ENCODE peak calls at places on chromosomes 11 and 22, in eight cellular contexts. One of them, this sample, is unnamed.

GRCh38 chr22:25404923-25405853 is 159.3 kb upstream of the GRK3 start:
- DNase-seq in sigmoid colon: peak
- DNase-seq in activated CD8-positive, alpha-beta T cell treated with anti-CD3 and anti-CD28 coated beads for 36 hours: peak
- DNase-seq in endothelial cell: peak
- DNase-seq in testis: peak
- DNase-seq in AG09319: peak
- DNase-seq in RWPE1: peak
- DNase-seq in HL-60: peak
- DNase-seq in this sample: no peak

GRCh38 chr11:2775626-2776350 is 76.0 kb upstream of the KCNQ1OT1 start:
- DNase-seq in HL-60: no peak
- DNase-seq in testis: peak
- DNase-seq in activated CD8-positive, alpha-beta T cell treated with anti-CD3 and anti-CD28 coated beads for 36 hours: no peak
- DNase-seq in sigmoid colon: peak
- DNase-seq in AG09319: no peak
- DNase-seq in RWPE1: no peak
- DNase-seq in endothelial cell: peak
- DNase-seq in this sample: peak

GRCh38 chr22:44780876-44781275 is 28.5 kb downstream of the ARHGAP8 start:
- DNase-seq in activated CD8-positive, alpha-beta T cell treated with anti-CD3 and anti-CD28 coated beads for 36 hours: no peak
- DNase-seq in endothelial cell: no peak
- DNase-seq in sigmoid colon: no peak
- DNase-seq in testis: no peak
- DNase-seq in AG09319: no peak
- DNase-seq in RWPE1: no peak
- DNase-seq in HL-60: no peak
- DNase-seq in this sample: no peak

GRCh38 chr11:124113890-124114289 is 1.4 kb upstream of the VWA5A start:
- DNase-seq in AG09319: no peak
- DNase-seq in HL-60: no peak
- DNase-seq in endothelial cell: no peak
- DNase-seq in activated CD8-positive, alpha-beta T cell treated with anti-CD3 and anti-CD28 coated beads for 36 hours: no peak
- DNase-seq in sigmoid colon: no peak
- DNase-seq in testis: no peak
- DNase-seq in RWPE1: no peak
- DNase-seq in this sample: no peak

GRCh38 chr11:6468712-6469495 is 4.8 kb downstream of the TRIM3 start:
- DNase-seq in testis: peak
- DNase-seq in endothelial cell: peak
- DNase-seq in RWPE1: peak
- DNase-seq in AG09319: peak
- DNase-seq in sigmoid colon: peak
- DNase-seq in HL-60: peak
- DNase-seq in activated CD8-positive, alpha-beta T cell treated with anti-CD3 and anti-CD28 coated beads for 36 hours: peak
- DNase-seq in this sample: peak

GRCh38 chr22:48955351-48956311 is 872.0 kb downstream of the BRD1 start:
- DNase-seq in RWPE1: no peak
- DNase-seq in sigmoid colon: no peak
- DNase-seq in activated CD8-positive, alpha-beta T cell treated with anti-CD3 and anti-CD28 coated beads for 36 hours: no peak
- DNase-seq in HL-60: no peak
- DNase-seq in endothelial cell: no peak
- DNase-seq in AG09319: no peak
- DNase-seq in testis: peak
- DNase-seq in this sample: peak

GRCh38 chr11:69439127-69439526 is 42.3 kb upstream of the LINC01488 start:
- DNase-seq in HL-60: no peak
- DNase-seq in endothelial cell: no peak
- DNase-seq in AG09319: no peak
- DNase-seq in activated CD8-positive, alpha-beta T cell treated with anti-CD3 and anti-CD28 coated beads for 36 hours: no peak
- DNase-seq in sigmoid colon: no peak
- DNase-seq in RWPE1: no peak
- DNase-seq in testis: no peak
- DNase-seq in this sample: no peak

GRCh38 chr11:75768112-75768908 is at the start of gene DGAT2:
- DNase-seq in sigmoid colon: peak
- DNase-seq in HL-60: peak
- DNase-seq in endothelial cell: peak
- DNase-seq in testis: peak
- DNase-seq in AG09319: no peak
- DNase-seq in activated CD8-positive, alpha-beta T cell treated with anti-CD3 and anti-CD28 coated beads for 36 hours: peak
- DNase-seq in RWPE1: peak
- DNase-seq in this sample: no peak

GRCh38 chr11:16392646-16393045 is 36.3 kb upstream of the SOX6 start:
- DNase-seq in AG09319: no peak
- DNase-seq in HL-60: no peak
- DNase-seq in sigmoid colon: no peak
- DNase-seq in testis: no peak
- DNase-seq in RWPE1: no peak
- DNase-seq in endothelial cell: no peak
- DNase-seq in activated CD8-positive, alpha-beta T cell treated with anti-CD3 and anti-CD28 coated beads for 36 hours: no peak
- DNase-seq in this sample: no peak

GRCh38 chr11:128520886-128521696 is 66.3 kb downstream of the ETS1 start:
- DNase-seq in HL-60: no peak
- DNase-seq in AG09319: no peak
- DNase-seq in endothelial cell: no peak
- DNase-seq in RWPE1: no peak
- DNase-seq in activated CD8-positive, alpha-beta T cell treated with anti-CD3 and anti-CD28 coated beads for 36 hours: peak
- DNase-seq in testis: no peak
- DNase-seq in sigmoid colon: no peak
- DNase-seq in this sample: no peak

GRCh38 chr11:84193706-84194105 is 907.5 kb upstream of the CCDC90B start:
- DNase-seq in endothelial cell: no peak
- DNase-seq in activated CD8-positive, alpha-beta T cell treated with anti-CD3 and anti-CD28 coated beads for 36 hours: no peak
- DNase-seq in RWPE1: no peak
- DNase-seq in AG09319: no peak
- DNase-seq in HL-60: no peak
- DNase-seq in sigmoid colon: no peak
- DNase-seq in testis: no peak
- DNase-seq in this sample: no peak

GRCh38 chr11:16604784-16605439 is 133.5 kb upstream of the C11orf58 start:
- DNase-seq in endothelial cell: peak
- DNase-seq in testis: peak
- DNase-seq in HL-60: peak
- DNase-seq in RWPE1: no peak
- DNase-seq in activated CD8-positive, alpha-beta T cell treated with anti-CD3 and anti-CD28 coated beads for 36 hours: peak
- DNase-seq in AG09319: no peak
- DNase-seq in sigmoid colon: peak
- DNase-seq in this sample: no peak

GRCh38 chr22:46029036-46029435 is 52.1 kb upstream of the WNT7B start:
- DNase-seq in sigmoid colon: no peak
- DNase-seq in HL-60: no peak
- DNase-seq in endothelial cell: no peak
- DNase-seq in RWPE1: no peak
- DNase-seq in activated CD8-positive, alpha-beta T cell treated with anti-CD3 and anti-CD28 coated beads for 36 hours: no peak
- DNase-seq in AG09319: no peak
- DNase-seq in testis: no peak
- DNase-seq in this sample: no peak

GRCh38 chr11:12275818-12276217 is 101.6 kb upstream of the PARVA start:
- DNase-seq in sigmoid colon: peak
- DNase-seq in activated CD8-positive, alpha-beta T cell treated with anti-CD3 and anti-CD28 coated beads for 36 hours: no peak
- DNase-seq in AG09319: no peak
- DNase-seq in endothelial cell: no peak
- DNase-seq in testis: no peak
- DNase-seq in RWPE1: no peak
- DNase-seq in HL-60: no peak
- DNase-seq in this sample: peak

GRCh38 chr11:27528711-27529110 is 22.1 kb upstream of the LIN7C start:
- DNase-seq in AG09319: no peak
- DNase-seq in endothelial cell: no peak
- DNase-seq in RWPE1: no peak
- DNase-seq in HL-60: no peak
- DNase-seq in activated CD8-positive, alpha-beta T cell treated with anti-CD3 and anti-CD28 coated beads for 36 hours: no peak
- DNase-seq in testis: no peak
- DNase-seq in sigmoid colon: no peak
- DNase-seq in this sample: no peak
- TF ChIP-seq CTCF in AG09319: no peak
- TF ChIP-seq CTCF in endothelial cell: no peak
- TF ChIP-seq CTCF in RWPE1: peak
- TF ChIP-seq CTCF in HL-60: no peak
- TF ChIP-seq CTCF in activated CD8-positive, alpha-beta T cell treated with anti-CD3 and anti-CD28 coated beads for 36 hours: no peak
- TF ChIP-seq CTCF in testis: no peak
- TF ChIP-seq CTCF in sigmoid colon: no peak
- TF ChIP-seq CTCF in this sample: no peak

GRCh38 chr11:61667684-61668320 is 12.4 kb upstream of the DAGLA start:
- DNase-seq in testis: no peak
- DNase-seq in AG09319: no peak
- DNase-seq in RWPE1: no peak
- DNase-seq in activated CD8-positive, alpha-beta T cell treated with anti-CD3 and anti-CD28 coated beads for 36 hours: no peak
- DNase-seq in sigmoid colon: no peak
- DNase-seq in HL-60: no peak
- DNase-seq in endothelial cell: no peak
- DNase-seq in this sample: no peak

GRCh38 chr11:61675826-61676225 is 4.4 kb upstream of the DAGLA start:
- DNase-seq in HL-60: no peak
- DNase-seq in endothelial cell: no peak
- DNase-seq in testis: no peak
- DNase-seq in RWPE1: no peak
- DNase-seq in AG09319: no peak
- DNase-seq in activated CD8-positive, alpha-beta T cell treated with anti-CD3 and anti-CD28 coated beads for 36 hours: no peak
- DNase-seq in sigmoid colon: no peak
- DNase-seq in this sample: no peak

GRCh38 chr11:61670626-61671025 is 9.6 kb upstream of the DAGLA start:
- DNase-seq in testis: no peak
- DNase-seq in HL-60: no peak
- DNase-seq in activated CD8-positive, alpha-beta T cell treated with anti-CD3 and anti-CD28 coated beads for 36 hours: no peak
- DNase-seq in endothelial cell: no peak
- DNase-seq in AG09319: no peak
- DNase-seq in RWPE1: no peak
- DNase-seq in sigmoid colon: no peak
- DNase-seq in this sample: no peak

GRCh38 chr11:61669417-61669816 is 10.8 kb upstream of the DAGLA start:
- DNase-seq in HL-60: no peak
- DNase-seq in activated CD8-positive, alpha-beta T cell treated with anti-CD3 and anti-CD28 coated beads for 36 hours: no peak
- DNase-seq in sigmoid colon: no peak
- DNase-seq in endothelial cell: no peak
- DNase-seq in RWPE1: no peak
- DNase-seq in AG09319: no peak
- DNase-seq in testis: no peak
- DNase-seq in this sample: no peak

GRCh38 chr11:61671527-61671926 is 8.7 kb upstream of the DAGLA start:
- DNase-seq in endothelial cell: peak
- DNase-seq in HL-60: peak
- DNase-seq in RWPE1: no peak
- DNase-seq in sigmoid colon: no peak
- DNase-seq in AG09319: no peak
- DNase-seq in testis: no peak
- DNase-seq in activated CD8-positive, alpha-beta T cell treated with anti-CD3 and anti-CD28 coated beads for 36 hours: no peak
- DNase-seq in this sample: no peak
- TF ChIP-seq CTCF in endothelial cell: peak
- TF ChIP-seq CTCF in HL-60: peak
- TF ChIP-seq CTCF in RWPE1: no peak
- TF ChIP-seq CTCF in sigmoid colon: no peak
- TF ChIP-seq CTCF in AG09319: no peak
- TF ChIP-seq CTCF in testis: no peak
- TF ChIP-seq CTCF in activated CD8-positive, alpha-beta T cell treated with anti-CD3 and anti-CD28 coated beads for 36 hours: no peak
- TF ChIP-seq CTCF in this sample: peak

GRCh38 chr11:119368121-119369034 is 13.1 kb downstream of the USP2 start:
- DNase-seq in testis: no peak
- DNase-seq in HL-60: no peak
- DNase-seq in sigmoid colon: peak
- DNase-seq in endothelial cell: no peak
- DNase-seq in AG09319: no peak
- DNase-seq in activated CD8-positive, alpha-beta T cell treated with anti-CD3 and anti-CD28 coated beads for 36 hours: no peak
- DNase-seq in RWPE1: peak
- DNase-seq in this sample: no peak

GRCh38 chr11:119365071-119365591 is 16.4 kb downstream of the USP2 start:
- DNase-seq in testis: no peak
- DNase-seq in endothelial cell: no peak
- DNase-seq in sigmoid colon: no peak
- DNase-seq in activated CD8-positive, alpha-beta T cell treated with anti-CD3 and anti-CD28 coated beads for 36 hours: no peak
- DNase-seq in RWPE1: no peak
- DNase-seq in HL-60: no peak
- DNase-seq in AG09319: no peak
- DNase-seq in this sample: no peak

GRCh38 chr11:119366690-119367620 is 14.5 kb downstream of the USP2 start:
- DNase-seq in testis: no peak
- DNase-seq in AG09319: no peak
- DNase-seq in sigmoid colon: no peak
- DNase-seq in activated CD8-positive, alpha-beta T cell treated with anti-CD3 and anti-CD28 coated beads for 36 hours: no peak
- DNase-seq in endothelial cell: no peak
- DNase-seq in RWPE1: no peak
- DNase-seq in HL-60: no peak
- DNase-seq in this sample: no peak

GRCh38 chr11:119369035-119369925 is 12.2 kb downstream of the USP2 start:
- DNase-seq in HL-60: no peak
- DNase-seq in testis: no peak
- DNase-seq in sigmoid colon: peak
- DNase-seq in activated CD8-positive, alpha-beta T cell treated with anti-CD3 and anti-CD28 coated beads for 36 hours: no peak
- DNase-seq in AG09319: no peak
- DNase-seq in endothelial cell: no peak
- DNase-seq in RWPE1: no peak
- DNase-seq in this sample: no peak

DNA sequence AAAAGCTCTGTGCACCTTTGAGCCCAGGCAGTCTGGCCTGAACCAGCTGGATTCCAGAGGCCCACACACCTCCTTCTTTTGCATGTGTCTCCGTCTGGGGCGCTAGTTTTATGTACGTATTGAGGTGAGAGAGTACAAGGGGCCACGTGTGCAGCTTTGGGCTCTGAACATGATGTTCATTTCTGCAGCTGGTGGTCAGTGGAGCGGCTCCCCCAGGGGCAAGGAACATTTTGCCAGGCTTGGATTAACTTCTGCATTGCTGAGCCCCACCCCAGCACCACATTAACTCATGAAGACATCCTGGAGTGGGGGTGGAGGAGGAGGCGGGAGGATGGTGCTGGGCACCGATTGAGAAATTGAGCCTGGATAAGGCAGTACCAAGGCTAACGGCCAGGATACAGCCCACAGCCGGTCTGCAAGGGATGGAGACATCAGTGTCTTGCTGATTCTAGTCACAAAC is 13.8 kb downstream of the USP2 start:
- DNase-seq in activated CD8-positive, alpha-beta T cell treated with anti-CD3 and anti-CD28 coated beads for 36 hours: no peak
- DNase-seq in RWPE1: peak
- DNase-seq in sigmoid colon: no peak
- DNase-seq in AG09319: no peak
- DNase-seq in testis: no peak
- DNase-seq in HL-60: peak
- DNase-seq in endothelial cell: no peak
- DNase-seq in this sample: no peak
- TF ChIP-seq CTCF in activated CD8-positive, alpha-beta T cell treated with anti-CD3 and anti-CD28 coated beads for 36 hours: no peak
- TF ChIP-seq CTCF in RWPE1: no peak
- TF ChIP-seq CTCF in sigmoid colon: no peak
- TF ChIP-seq CTCF in AG09319: no peak
- TF ChIP-seq CTCF in testis: no peak
- TF ChIP-seq CTCF in HL-60: no peak
- TF ChIP-seq CTCF in endothelial cell: no peak
- TF ChIP-seq CTCF in this sample: no peak

DNA sequence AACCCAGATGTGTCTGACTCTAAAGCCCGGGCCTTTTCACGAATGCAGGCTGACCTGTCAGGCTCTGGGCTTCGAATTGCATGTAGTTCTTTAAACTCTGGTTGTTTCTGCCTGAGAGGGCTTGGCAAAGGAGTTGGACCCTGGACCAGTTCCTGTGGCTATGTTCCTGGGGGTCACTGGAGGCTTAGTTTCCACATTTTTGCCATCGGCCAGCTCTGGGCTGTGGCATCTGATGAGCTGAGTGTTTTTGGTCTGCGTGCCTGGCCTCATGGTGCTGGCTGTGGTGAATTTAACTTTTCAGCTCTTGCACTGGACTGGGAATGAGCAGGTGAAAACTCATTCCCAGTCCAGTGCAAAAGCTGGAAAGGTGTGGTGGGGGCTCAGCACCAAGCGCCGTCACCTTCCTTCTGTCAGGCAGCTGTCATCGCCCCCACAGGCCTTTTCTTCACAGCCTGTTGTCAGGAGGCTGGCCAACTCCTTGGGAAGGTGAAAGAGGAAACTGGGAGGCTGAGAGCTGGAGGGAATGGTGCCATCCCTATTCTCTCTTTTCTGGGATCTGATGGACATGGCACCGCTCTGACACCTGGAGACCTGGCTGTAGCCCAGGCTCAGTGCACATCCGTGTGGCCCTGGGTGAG is 123.6 kb downstream of the ADAMTS15 start:
- DNase-seq in endothelial cell: no peak
- DNase-seq in testis: no peak
- DNase-seq in HL-60: no peak
- DNase-seq in RWPE1: no peak
- DNase-seq in AG09319: no peak
- DNase-seq in activated CD8-positive, alpha-beta T cell treated with anti-CD3 and anti-CD28 coated beads for 36 hours: no peak
- DNase-seq in sigmoid colon: no peak
- DNase-seq in this sample: no peak
- TF ChIP-seq CTCF in endothelial cell: no peak
- TF ChIP-seq CTCF in testis: no peak
- TF ChIP-seq CTCF in HL-60: no peak
- TF ChIP-seq CTCF in RWPE1: no peak
- TF ChIP-seq CTCF in AG09319: no peak
- TF ChIP-seq CTCF in activated CD8-positive, alpha-beta T cell treated with anti-CD3 and anti-CD28 coated beads for 36 hours: no peak
- TF ChIP-seq CTCF in sigmoid colon: no peak
- TF ChIP-seq CTCF in this sample: no peak

This sample was measured in osteocyte.